ENCODE peak calls at places on chromosomes 5 and 9, in five cellular contexts. Q is fibroblast of lung, V is RWPE1, A is kidney epithelial cell, D is A549. L is an unnamed sample.

GRCh38 chr9:30198463-30199309 is 2185.8 kb upstream of the ACO1 start:
- DNase-seq in D (no peak), Q (no peak), V (no peak), A (no peak), L (no peak)

GRCh38 chr9:29514336-29514735 is 1941.1 kb upstream of the C9orf72 start:
- DNase-seq in V (no peak), Q (no peak), D (peak; percentile 1), A (no peak), L (no peak)

GRCh38 chr9:38057416-38058195 is 11.4 kb downstream of the SHB start:
- DNase-seq in V (peak; percentile 41), A (no peak), D (no peak), Q (no peak), L (no peak)

GRCh38 chr5:72224946-72225427 is 95.1 kb downstream of the MRPS27 start:
- DNase-seq in A (no peak), V (no peak), Q (no peak), D (no peak), L (no peak)

GRCh38 chr5:146105477-146105876 is at the start of gene PLAC8L1:
- DNase-seq in Q (no peak), V (no peak), D (no peak), A (no peak), L (no peak)

GRCh38 chr5:83856898-83857297 is 136.2 kb upstream of the HAPLN1 start:
- DNase-seq in Q (no peak), D (no peak), A (no peak), V (no peak), L (peak; percentile 38)

GRCh38 chr5:87411586-87412416 is 929 bp downstream of the CCNH start:
- DNase-seq in A (no peak), D (peak; percentile 29), Q (peak; percentile 53), V (peak; percentile 36), L (peak; percentile 65)

GRCh38 chr5:37370550-37370863 is 399 bp downstream of the NUP155 start:
- DNase-seq in V (peak; percentile 45), Q (no peak), D (no peak), A (no peak), L (no peak)

GRCh38 chr9:131095666-131096489 is 453 bp upstream of the AIF1L start:
- DNase-seq in Q (no peak), D (peak; percentile 44), A (no peak), V (peak; percentile 84), L (peak; percentile 76)

GRCh38 chr5:127899214-127899610 is 184.4 kb upstream of the SLC12A2 start:
- DNase-seq in D (no peak), Q (peak; percentile 61), A (no peak), V (no peak), L (no peak)
- TF ChIP-seq CTCF in D (no peak), Q (no peak), A (no peak), V (no peak), L (no peak)

DNA sequence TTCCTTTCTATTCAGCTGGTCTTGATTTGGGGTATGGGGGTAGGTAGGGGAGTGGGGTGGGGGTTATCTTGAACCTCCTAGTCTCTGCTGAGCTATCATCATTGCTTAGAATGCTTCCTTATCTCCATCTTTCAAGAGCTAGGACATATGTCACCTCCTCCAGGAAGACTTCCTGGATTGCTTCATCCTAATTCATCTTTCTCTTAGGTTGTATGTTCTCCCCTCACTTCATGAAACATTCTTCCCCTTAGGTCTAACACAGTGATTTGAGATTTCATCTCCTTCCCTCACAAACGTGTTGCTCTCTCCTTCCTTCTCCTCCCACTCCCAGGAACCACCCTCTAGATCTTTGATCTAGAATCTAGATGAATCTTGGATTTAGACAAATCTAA is 2.4 kb upstream of the SYNPO start:
- DNase-seq in Q (no peak), D (no peak), V (no peak), A (no peak), L (no peak)
- TF ChIP-seq CTCF in Q (no peak), D (no peak), V (no peak), A (no peak), L (no peak)

DNA sequence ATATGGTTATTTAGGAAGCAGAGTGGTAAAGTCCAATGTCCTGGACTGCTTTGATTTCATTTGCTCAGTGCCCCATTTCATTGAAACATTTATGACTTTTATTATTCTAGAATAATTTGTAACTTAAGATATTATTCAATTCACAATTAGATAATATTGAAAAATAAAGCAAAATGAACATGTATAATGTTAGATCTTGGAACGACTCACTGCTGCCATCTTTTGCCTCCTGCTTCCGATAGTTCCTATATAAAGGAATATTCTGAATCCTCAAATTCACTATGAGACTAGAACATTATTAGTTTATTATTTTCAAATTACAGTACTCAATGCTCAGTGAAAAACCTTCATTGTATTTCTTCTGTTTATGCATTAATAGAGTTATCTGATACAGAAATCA is 2.2 kb upstream of the CTNND2 start:
- DNase-seq in V (no peak), A (no peak), D (no peak), Q (no peak), L (no peak)
- TF ChIP-seq CTCF in V (no peak), A (no peak), D (no peak), Q (no peak), L (no peak)

GRCh38 chr5:133520991-133521706 is 91.2 kb downstream of the FSTL4 start:
- DNase-seq in A (no peak), V (no peak), D (no peak), Q (no peak), L (no peak)
- TF ChIP-seq CTCF in A (no peak), V (no peak), D (no peak), Q (no peak), L (no peak)

GRCh38 chr9:87659534-87660419 is 66.1 kb upstream of the CTSL start:
- DNase-seq in A (no peak), D (no peak), V (no peak), Q (no peak), L (no peak)

GRCh38 chr9:87655731-87656130 is 70.2 kb upstream of the CTSL start:
- DNase-seq in Q (no peak), A (no peak), V (no peak), D (no peak), L (no peak)

GRCh38 chr9:87657190-87657589 is 68.7 kb upstream of the CTSL start:
- DNase-seq in D (peak; percentile 18), A (no peak), Q (no peak), V (no peak), L (no peak)

GRCh38 chr9:87657893-87658292 is 68.0 kb upstream of the CTSL start:
- DNase-seq in A (no peak), D (no peak), V (no peak), Q (no peak), L (no peak)

GRCh38 chr9:87656485-87656884 is 69.4 kb upstream of the CTSL start:
- DNase-seq in A (no peak), V (no peak), Q (peak; percentile 70), D (no peak), L (no peak)
- TF ChIP-seq CTCF in A (peak; percentile 6), V (no peak), Q (peak; percentile 26), D (no peak), L (peak; percentile 40)

GRCh38 chr5:151359391-151359790 is 12.0 kb upstream of the SLC36A2 start:
- DNase-seq in Q (no peak), V (no peak), A (no peak), D (no peak), L (no peak)
- TF ChIP-seq CTCF in Q (no peak), V (no peak), A (no peak), D (no peak), L (no peak)

GRCh38 chr9:87498816-87499454 is 1.3 kb downstream of the DAPK1 start:
- DNase-seq in D (no peak), Q (no peak), V (no peak), A (no peak), L (no peak)

GRCh38 chr9:87499455-87500015 is 1.9 kb downstream of the DAPK1 start:
- DNase-seq in A (no peak), Q (no peak), D (no peak), V (no peak), L (no peak)

GRCh38 chr9:87497080-87497603 is 525 bp upstream of the DAPK1 start:
- DNase-seq in Q (no peak), A (no peak), V (no peak), D (no peak), L (no peak)

GRCh38 chr9:87497604-87498045 is at the start of gene DAPK1:
- DNase-seq in Q (peak; percentile 34), A (no peak), V (peak; percentile 19), D (peak; percentile 79), L (peak; percentile 66)

GRCh38 chr9:87498046-87498815 is 564 bp downstream of the DAPK1 start:
- DNase-seq in V (peak; percentile 31), D (peak; percentile 57), A (no peak), Q (peak; percentile 27), L (peak; percentile 85)
- TF ChIP-seq CTCF in V (no peak), D (no peak), A (peak; percentile 44), Q (no peak), L (peak; percentile 43)

GRCh38 chr5:142720561-142721275 is 34.8 kb upstream of the FGF1 start:
- DNase-seq in Q (peak; percentile 14), A (no peak), V (peak; percentile 96), D (peak; percentile 59), L (peak; percentile 63)
- TF ChIP-seq CTCF in Q (no peak), A (no peak), V (no peak), D (no peak), L (no peak)

GRCh38 chr9:91736311-91736710 is 213.7 kb downstream of the ROR2 start:
- DNase-seq in V (no peak), D (no peak), Q (no peak), A (no peak), L (no peak)

GRCh38 chr9:91744114-91744513 is 205.9 kb downstream of the ROR2 start:
- DNase-seq in V (no peak), D (no peak), Q (no peak), A (no peak), L (no peak)

GRCh38 chr9:91741529-91741928 is 208.5 kb downstream of the ROR2 start:
- DNase-seq in V (peak; percentile 63), A (no peak), Q (peak; percentile 72), D (no peak), L (peak; percentile 67)

GRCh38 chr9:91736898-91737601 is 213.0 kb downstream of the ROR2 start:
- DNase-seq in Q (no peak), A (no peak), V (no peak), D (no peak), L (no peak)

DNA sequence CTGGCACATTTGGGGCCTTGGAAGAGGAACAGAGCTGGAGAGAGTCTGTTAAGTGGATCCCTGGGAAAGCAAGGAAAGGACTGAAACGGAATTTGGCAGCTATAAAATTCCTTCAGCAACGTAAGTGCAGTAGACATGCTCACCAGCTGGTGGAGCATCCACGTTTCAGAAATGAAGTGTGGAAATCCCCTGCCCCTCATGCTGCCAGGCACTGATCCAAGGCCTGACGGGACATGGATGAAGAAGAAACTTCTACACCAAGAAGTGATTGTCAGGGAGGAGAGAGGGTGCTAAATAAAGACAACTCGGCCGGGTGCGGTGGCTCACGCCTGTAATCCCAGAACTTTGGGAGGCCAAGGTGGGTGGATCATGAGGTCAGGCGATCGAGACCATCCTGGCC is 209.3 kb downstream of the ROR2 start:
- DNase-seq in D (peak; percentile 29), Q (peak; percentile 70), A (no peak), V (no peak), L (no peak)
- TF ChIP-seq CTCF in D (no peak), Q (peak; percentile 46), A (no peak), V (no peak), L (peak; percentile 54)

GRCh38 chr5:74334434-74335364 is 305.8 kb downstream of the ENC1 start:
- DNase-seq in A (no peak), V (no peak), D (no peak), Q (no peak), L (no peak)
- TF ChIP-seq CTCF in A (no peak), V (no peak), D (no peak), Q (no peak), L (no peak)